ENCODE peak calls at places on chromosomes 2 and 18, in nine cellular contexts. E, I, L, B, O, Y, X, R and A are unnamed samples.

GRCh38 chr18:5462227-5462626 is 81.6 kb downstream of the EPB41L3 start:
- DNase-seq in E (no peak), I (no peak), L (no peak), B (no peak), O (no peak), Y (no peak), X (no peak), R (no peak), A (no peak)

GRCh38 chr2:69203166-69203985 is 183.7 kb downstream of the GFPT1 start:
- DNase-seq in E (no peak), I (no peak), L (no peak), B (no peak), O (no peak), Y (no peak), X (no peak), R (no peak), A (no peak)

GRCh38 chr18:80033181-80034067 is 810 bp upstream of the RBFA start:
- DNase-seq in E (no peak), I (no peak), L (no peak), B (peak; percentile 14), O (no peak), Y (peak; percentile 83), X (no peak), R (peak; percentile 1), A (no peak)

GRCh38 chr2:161416294-161416632 is at the start of gene TBR1:
- DNase-seq in E (no peak), I (no peak), L (no peak), B (no peak), O (no peak), Y (no peak), X (no peak), R (no peak), A (no peak)

GRCh38 chr18:8686556-8686955 is 18.8 kb upstream of the MTCL1 start:
- DNase-seq in E (no peak), I (no peak), L (no peak), B (no peak), O (no peak), Y (no peak), X (no peak), R (no peak), A (no peak)

GRCh38 chr2:5914831-5915611 is 222.8 kb downstream of the SOX11 start:
- DNase-seq in E (no peak), I (no peak), L (peak; percentile 71), B (no peak), O (no peak), Y (peak; percentile 72), X (peak; percentile 73), R (no peak), A (no peak)

GRCh38 chr2:105627530-105627929 is 117.2 kb upstream of the NCK2 start:
- DNase-seq in E (no peak), I (peak; percentile 69), L (no peak), B (no peak), O (no peak), Y (no peak), X (no peak), R (no peak), A (peak; percentile 17)

GRCh38 chr18:68299906-68300305 is 415.0 kb downstream of the TMX3 start:
- DNase-seq in E (no peak), I (no peak), L (no peak), B (no peak), O (no peak), Y (no peak), X (no peak), R (no peak), A (no peak)

GRCh38 chr2:219272351-219272750 is 6.8 kb upstream of the DNAJB2 start:
- DNase-seq in E (no peak), I (no peak), L (no peak), B (no peak), O (no peak), Y (no peak), X (no peak), R (no peak), A (no peak)

GRCh38 chr18:26460449-26461091 is 87.8 kb downstream of the KCTD1 start:
- DNase-seq in E (no peak), I (no peak), L (no peak), B (no peak), O (peak; percentile 35), Y (peak; percentile 84), X (no peak), R (no peak), A (no peak)

GRCh38 chr2:121664086-121664485 is 14.8 kb upstream of the CLASP1 start:
- DNase-seq in E (peak; percentile 6), I (no peak), L (peak; percentile 2), B (no peak), O (no peak), Y (no peak), X (no peak), R (no peak), A (no peak)

GRCh38 chr18:59546164-59546563 is 151.1 kb downstream of the CCBE1 start:
- DNase-seq in E (peak; percentile 66), I (no peak), L (peak; percentile 55), B (no peak), O (no peak), Y (peak; percentile 92), X (no peak), R (no peak), A (no peak)

GRCh38 chr2:235605306-235605998 is 111.6 kb downstream of the AGAP1 start:
- DNase-seq in E (peak; percentile 96), I (peak; percentile 86), L (peak; percentile 97), B (peak; percentile 96), O (peak; percentile 42), Y (peak; percentile 95), X (peak; percentile 94), R (no peak), A (peak; percentile 35)

GRCh38 chr2:171793691-171794678 is 100.1 kb downstream of the SLC25A12 start:
- DNase-seq in E (no peak), I (no peak), L (no peak), B (peak; percentile 23), O (no peak), Y (no peak), X (no peak), R (no peak), A (no peak)